ENCODE peak calls at places on chromosomes 3 and 15, in six cellular contexts. C, Z, S, D, F and N are unnamed samples.

GRCh38 chr3:129119365-129120100 is 2.1 kb downstream of the RAB43 start:
- DNase-seq in D (no peak), S (no peak), C (no peak), Z (no peak), F (peak), N (no peak)

GRCh38 chr3:54746722-54747121 is 181.1 kb downstream of the LRTM1 start:
- DNase-seq in D (no peak), C (no peak), Z (no peak), S (no peak), F (no peak), N (no peak)

GRCh38 chr15:33515121-33515520 is 204.4 kb downstream of the RYR3 start:
- DNase-seq in C (no peak), Z (no peak), F (no peak), S (no peak), D (no peak), N (no peak)

GRCh38 chr3:62525276-62525675 is 151.9 kb upstream of the FEZF2 start:
- DNase-seq in Z (no peak), D (no peak), S (no peak), C (no peak), F (no peak), N (no peak)

GRCh38 chr3:112984485-112984884 is 6.3 kb upstream of the GTPBP8 start:
- DNase-seq in Z (no peak), D (no peak), S (no peak), F (no peak), C (no peak), N (no peak)

GRCh38 chr15:25238126-25238525 is 200.7 kb downstream of the UBE3A start:
- DNase-seq in C (peak), S (no peak), F (peak), Z (no peak), D (no peak), N (no peak)

GRCh38 chr15:85750807-85751730 is 43.7 kb downstream of the KLHL25 start:
- DNase-seq in C (no peak), D (no peak), F (no peak), Z (peak), S (no peak), N (peak)

GRCh38 chr15:63350178-63350621 is 31.4 kb downstream of the CA12 start:
- DNase-seq in C (no peak), D (no peak), Z (peak), F (peak), S (no peak), N (no peak)

GRCh38 chr3:194685723-194686413 is at the start of gene FAM43A:
- DNase-seq in C (peak), Z (peak), S (peak), D (peak), F (peak), N (peak)
- TF ChIP-seq CTCF in C (peak), Z (peak), S (peak), D (no peak), F (no peak), N (peak)

GRCh38 chr3:23867400-23867799 is 49.4 kb downstream of the NKIRAS1 start:
- DNase-seq in C (no peak), D (no peak), F (no peak), S (no peak), Z (no peak), N (no peak)
- TF ChIP-seq CTCF in C (peak), D (no peak), F (no peak), S (no peak), Z (no peak), N (no peak)

GRCh38 chr15:78004919-78005634 is 72.4 kb downstream of the TBC1D2B start:
- DNase-seq in D (no peak), C (peak), Z (peak), S (peak), F (peak), N (no peak)
- TF ChIP-seq CTCF in D (no peak), C (peak), Z (no peak), S (no peak), F (no peak), N (no peak)

DNA sequence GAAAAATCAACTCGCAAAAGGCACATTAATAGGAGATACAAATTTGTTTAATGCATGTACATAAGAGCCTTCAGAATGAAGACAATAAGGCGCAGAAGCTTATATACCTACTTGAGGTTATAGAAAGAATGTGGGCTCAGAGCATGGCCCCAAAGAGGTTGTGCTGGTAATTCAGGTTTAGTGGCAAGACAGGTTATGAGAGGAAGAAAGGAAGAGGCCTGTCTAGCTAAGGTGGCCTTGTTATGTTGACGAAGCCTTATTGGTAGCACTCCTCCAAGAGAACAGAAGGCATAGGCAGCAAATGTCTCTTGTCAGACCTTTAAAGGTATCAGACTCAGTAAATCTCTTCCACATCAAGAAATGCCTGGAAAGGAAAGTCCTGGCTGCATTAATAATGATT is 290.8 kb downstream of the MCTP2 start:
- DNase-seq in S (no peak), F (no peak), C (no peak), D (no peak), Z (no peak), N (no peak)
- TF ChIP-seq CTCF in S (no peak), F (no peak), C (no peak), D (no peak), Z (no peak), N (no peak)

GRCh38 chr3:11185564-11186317 is 31.4 kb downstream of the HRH1 start:
- DNase-seq in F (peak), C (peak), D (no peak), S (no peak), Z (peak), N (no peak)
- TF ChIP-seq CTCF in F (no peak), C (no peak), D (no peak), S (no peak), Z (no peak), N (no peak)

GRCh38 chr15:31607656-31608055 is 281.0 kb downstream of the KLF13 start:
- DNase-seq in F (no peak), S (no peak), C (no peak), D (no peak), Z (no peak), N (no peak)

GRCh38 chr15:31609243-31609642 is 282.6 kb downstream of the KLF13 start:
- DNase-seq in Z (no peak), F (no peak), S (peak), D (no peak), C (no peak), N (no peak)

GRCh38 chr15:31606942-31607497 is 280.4 kb downstream of the KLF13 start:
- DNase-seq in C (no peak), Z (no peak), F (no peak), S (no peak), D (no peak), N (no peak)

GRCh38 chr15:31606261-31606669 is 279.6 kb downstream of the KLF13 start:
- DNase-seq in S (no peak), Z (no peak), F (no peak), D (no peak), C (no peak), N (no peak)

DNA sequence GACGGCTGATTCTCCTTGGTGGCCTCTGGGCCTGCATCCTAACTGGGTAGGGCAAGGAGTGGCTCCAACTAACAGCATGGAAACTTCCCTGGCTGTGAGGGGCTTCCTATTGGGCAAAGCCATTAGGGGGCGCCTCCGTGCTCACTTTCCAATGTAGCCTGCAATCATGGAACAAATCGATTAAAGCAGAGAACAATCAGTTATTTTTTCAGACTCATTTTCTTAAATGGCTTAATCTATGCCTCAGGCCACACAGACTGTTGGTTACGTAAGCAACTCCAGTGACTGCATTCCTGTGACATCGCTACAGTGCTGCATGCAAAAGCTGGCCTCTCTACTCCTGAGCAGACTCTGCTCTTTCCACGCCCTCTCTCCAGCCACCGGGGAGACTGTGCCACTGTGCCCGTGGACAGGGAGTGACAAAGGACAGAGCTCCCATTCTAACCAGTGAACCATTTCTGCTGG is 278.9 kb downstream of the KLF13 start:
- DNase-seq in F (no peak), C (no peak), S (peak), D (no peak), Z (no peak), N (no peak)
- TF ChIP-seq CTCF in F (no peak), C (peak), S (peak), D (no peak), Z (no peak), N (peak)